ENCODE peak calls at places on chromosomes 13 and 19, in nine cellular contexts. O is non-pigmented ciliary epithelial cell; L is left cardiac atrium; D is GM19239; N is activated T-cell treated with anti-CD3 and anti-CD28 coated beads for 1 hour; V is NB4; I is HT1080; Z is CD8-positive, alpha-beta T cell; F is fibroblast of the aortic adventitia. G is an unnamed sample.

GRCh38 chr13:102913924-102914628 is 68.2 kb downstream of the ERCC5 start:
- DNase-seq in N (no peak), F (peak; percentile 30), I (peak; percentile 42), D (no peak), L (no peak), Z (no peak), O (no peak), V (no peak), G (no peak)

GRCh38 chr19:12364391-12365093 is 941 bp downstream of the ZNF442 start:
- DNase-seq in V (peak; percentile 13), F (peak; percentile 24), N (peak; percentile 0), O (no peak), D (peak; percentile 27), I (no peak), L (peak; percentile 30), Z (no peak), G (peak; percentile 12)

GRCh38 chr19:13056052-13056660 is 46.5 kb downstream of the LYL1 start:
- DNase-seq in O (no peak), D (no peak), F (peak; percentile 78), Z (no peak), V (no peak), I (peak; percentile 97), L (peak; percentile 77), N (no peak), G (peak; percentile 70)

GRCh38 chr13:110233181-110233641 is 73.7 kb downstream of the COL4A1 start:
- DNase-seq in L (peak; percentile 68), O (peak; percentile 23), D (no peak), F (peak; percentile 96), I (no peak), V (no peak), Z (no peak), N (no peak), G (peak; percentile 29)

GRCh38 chr13:24745861-24746617 is 17.9 kb upstream of the RNF17 start:
- DNase-seq in F (no peak), O (no peak), N (no peak), L (no peak), Z (no peak), V (no peak), I (no peak), D (no peak), G (no peak)

GRCh38 chr19:36266375-36266961 is 51.6 kb downstream of the ZNF146 start:
- DNase-seq in L (peak; percentile 81), Z (no peak), I (no peak), O (no peak), D (no peak), N (no peak), V (no peak), F (no peak), G (no peak)

GRCh38 chr13:77786888-77787287 is 89.4 kb downstream of the SLAIN1 start:
- DNase-seq in L (no peak), N (no peak), V (no peak), D (no peak), F (peak; percentile 66), I (no peak), Z (no peak), O (no peak), G (no peak)

GRCh38 chr19:19057317-19057716 is 6.5 kb upstream of the SLC25A42 start:
- DNase-seq in Z (no peak), N (no peak), O (no peak), F (no peak), D (no peak), L (no peak), V (no peak), I (no peak), G (no peak)

GRCh38 chr19:43901395-43902390 is 33.4 kb downstream of the ZNF45 start:
- DNase-seq in N (peak; percentile 45), F (peak; percentile 91), L (peak; percentile 91), I (peak; percentile 84), D (peak; percentile 59), Z (peak; percentile 48), V (no peak), O (peak; percentile 55), G (peak; percentile 91)

GRCh38 chr13:37097008-37097579 is 8.4 kb downstream of the CSNK1A1L start:
- DNase-seq in L (no peak), D (no peak), V (no peak), Z (no peak), O (no peak), I (no peak), F (no peak), N (no peak), G (no peak)

GRCh38 chr13:23985846-23986245 is 88.5 kb upstream of the C1QTNF9B start:
- DNase-seq in D (no peak), I (no peak), V (no peak), N (no peak), F (no peak), L (no peak), O (no peak), Z (no peak), G (no peak)

GRCh38 chr13:22517544-22517943 is 663.2 kb upstream of the SGCG start:
- DNase-seq in O (no peak), F (no peak), Z (no peak), V (no peak), L (no peak), D (no peak), I (no peak), N (no peak), G (no peak)

GRCh38 chr13:27425151-27425917 is 915 bp downstream of the GTF3A start:
- DNase-seq in O (no peak), V (peak; percentile 64), Z (no peak), I (no peak), N (no peak), F (peak; percentile 12), D (no peak), L (no peak), G (no peak)

GRCh38 chr19:41001243-41001971 is 10.3 kb downstream of the CYP2B6 start:
- DNase-seq in O (no peak), F (no peak), N (no peak), L (no peak), D (no peak), V (no peak), I (peak; percentile 24), Z (no peak), G (no peak)

GRCh38 chr19:43300876-43301765 is 31.8 kb upstream of the PSG9 start:
- DNase-seq in N (no peak), V (no peak), F (no peak), L (no peak), I (peak; percentile 87), Z (no peak), O (no peak), D (no peak), G (no peak)

GRCh38 chr19:31064486-31064885 is 284.8 kb downstream of the TSHZ3 start:
- DNase-seq in D (no peak), I (no peak), F (no peak), N (no peak), V (no peak), O (no peak), L (no peak), Z (no peak), G (no peak)

GRCh38 chr19:2051771-2052704 is 994 bp upstream of the MKNK2 start:
- DNase-seq in Z (no peak), V (no peak), F (peak; percentile 54), L (peak; percentile 76), N (peak; percentile 24), I (no peak), D (no peak), O (no peak), G (peak; percentile 75)

GRCh38 chr13:39035204-39035603 is 2.7 kb downstream of the PROSER1 start:
- DNase-seq in N (no peak), I (no peak), O (no peak), Z (no peak), D (no peak), F (no peak), V (peak; percentile 33), L (no peak), G (no peak)

GRCh38 chr13:95497307-95497943 is 55.1 kb upstream of the CLDN10 start:
- DNase-seq in D (no peak), Z (no peak), O (no peak), I (no peak), V (no peak), L (no peak), F (no peak), N (no peak), G (peak; percentile 69)

GRCh38 chr19:32550666-32551065 is 30.3 kb upstream of the PDCD5 start:
- DNase-seq in I (no peak), L (no peak), N (no peak), Z (no peak), O (no peak), F (no peak), D (no peak), V (no peak), G (no peak)

GRCh38 chr13:60329221-60329983 is 67.6 kb upstream of the TDRD3 start:
- DNase-seq in D (peak; percentile 14), Z (no peak), O (no peak), L (no peak), I (peak; percentile 38), V (peak; percentile 60), N (no peak), F (peak; percentile 48), G (no peak)

GRCh38 chr19:40703029-40703755 is 12.7 kb upstream of the NUMBL start:
- DNase-seq in Z (no peak), L (no peak), V (no peak), N (no peak), D (no peak), F (no peak), O (no peak), I (no peak), G (no peak)

G was measured in heart right ventricle.